ENCODE peak calls at places on chromosomes 13 and 19, in ten cellular contexts. P is GM12892; G is activated naive CD8-positive, alpha-beta T cell treated with anti-CD3 and anti-CD28 coated beads, Interleukin-2, amount 50 U/mL, for 24 hours; Q is HEK293T; O is CD8-positive, alpha-beta T cell; J is anterior cingulate cortex; E is PC-9; N is HT1080; S is A549; Y is RPMI7951. H is an unnamed sample.

GRCh38 chr13:33662392-33662791 is 155.6 kb upstream of the RFC3 start:
- DNase-seq in P (no peak), G (no peak), Q (no peak), O (no peak), J (no peak), E (no peak), N (no peak), S (no peak), Y (no peak), H (no peak)

GRCh38 chr19:41702208-41702651 is 6.2 kb upstream of the CEACAM5 start:
- DNase-seq in P (no peak), G (no peak), Q (no peak), O (no peak), J (no peak), E (no peak), N (peak; percentile 24), S (peak; percentile 85), Y (peak; percentile 68), H (peak; percentile 80)

GRCh38 chr13:32426191-32426980 is 1.5 kb downstream of the N4BP2L1 start:
- DNase-seq in P (no peak), G (peak; percentile 45), Q (no peak), O (no peak), J (peak; percentile 17), E (no peak), N (no peak), S (no peak), Y (peak; percentile 68), H (peak; percentile 43)

GRCh38 chr19:23823952-23824389 is 65.3 kb upstream of the ZNF681 start:
- DNase-seq in P (no peak), G (peak; percentile 2), Q (no peak), O (no peak), J (no peak), E (no peak), N (peak; percentile 28), S (no peak), Y (peak; percentile 34), H (peak; percentile 26)

GRCh38 chr19:35641515-35642151 is at the start of gene ETV2:
- DNase-seq in P (no peak), G (peak; percentile 70), Q (no peak), O (no peak), J (no peak), E (no peak), N (no peak), S (no peak), Y (peak; percentile 26), H (no peak)

GRCh38 chr13:113454936-113455335 is 1.6 kb upstream of the ADPRHL1 start:
- DNase-seq in P (no peak), G (no peak), Q (no peak), O (no peak), J (no peak), E (no peak), N (no peak), S (no peak), Y (no peak), H (no peak)

GRCh38 chr13:101511766-101512165 is 59.3 kb downstream of the ITGBL1 start:
- DNase-seq in P (no peak), G (no peak), Q (no peak), O (no peak), J (no peak), E (no peak), N (no peak), S (no peak), Y (peak; percentile 64), H (no peak)

GRCh38 chr13:27176772-27177171 is 5.2 kb upstream of the USP12 start:
- DNase-seq in P (no peak), G (no peak), Q (no peak), O (no peak), J (no peak), E (no peak), N (no peak), S (no peak), Y (no peak), H (no peak)

GRCh38 chr13:95643814-95644598 is 500 bp downstream of the DZIP1 start:
- DNase-seq in P (no peak), G (peak; percentile 7), Q (peak; percentile 41), O (no peak), J (peak; percentile 49), E (no peak), N (peak; percentile 55), S (peak; percentile 10), Y (peak; percentile 40), H (no peak)

GRCh38 chr13:42497798-42498197 is 76.2 kb upstream of the TNFSF11 start:
- DNase-seq in P (no peak), G (no peak), Q (no peak), O (no peak), J (no peak), E (no peak), N (peak; percentile 88), S (no peak), Y (peak; percentile 56), H (peak; percentile 6)

GRCh38 chr19:2727640-2727944 is 6.4 kb upstream of the DIRAS1 start:
- DNase-seq in P (no peak), G (no peak), Q (no peak), O (no peak), J (no peak), E (peak; percentile 19), N (no peak), S (no peak), Y (peak; percentile 51), H (peak; percentile 91)

GRCh38 chr19:48918801-48919247 is 14.7 kb upstream of the DHDH start:
- DNase-seq in P (no peak), G (no peak), Q (peak; percentile 76), O (no peak), J (no peak), E (no peak), N (peak; percentile 32), S (no peak), Y (peak; percentile 23), H (peak; percentile 51)

GRCh38 chr19:49560358-49560900 is 19.9 kb downstream of the NOSIP start:
- DNase-seq in P (no peak), G (peak; percentile 38), Q (no peak), O (no peak), J (peak; percentile 49), E (no peak), N (no peak), S (no peak), Y (no peak), H (no peak)

GRCh38 chr13:98475521-98475920 is 101.4 kb downstream of the STK24 start:
- DNase-seq in P (no peak), G (no peak), Q (no peak), O (no peak), J (no peak), E (peak; percentile 38), N (no peak), S (no peak), Y (peak; percentile 76), H (no peak)

GRCh38 chr19:49216076-49216475 is 58.5 kb downstream of the TRPM4 start:
- DNase-seq in P (no peak), G (no peak), Q (no peak), O (no peak), J (no peak), E (peak; percentile 53), N (peak; percentile 73), S (no peak), Y (peak; percentile 86), H (peak; percentile 25)

GRCh38 chr13:44276061-44276460 is 97.6 kb upstream of the SERP2 start:
- DNase-seq in P (no peak), G (no peak), Q (no peak), O (no peak), J (no peak), E (no peak), N (no peak), S (no peak), Y (no peak), H (no peak)

GRCh38 chr19:53224606-53225005 is 30.1 kb downstream of the ZNF677 start:
- DNase-seq in P (no peak), G (no peak), Q (no peak), O (no peak), J (no peak), E (no peak), N (no peak), S (no peak), Y (no peak), H (no peak)

GRCh38 chr13:109036091-109036490 is 406.7 kb downstream of the MYO16 start:
- DNase-seq in P (no peak), G (no peak), Q (no peak), O (no peak), J (no peak), E (no peak), N (no peak), S (no peak), Y (no peak), H (no peak)

GRCh38 chr13:48431987-48432615 is 19.2 kb upstream of the LPAR6 start:
- DNase-seq in P (no peak), G (no peak), Q (no peak), O (no peak), J (no peak), E (no peak), N (no peak), S (no peak), Y (peak; percentile 15), H (no peak)

GRCh38 chr13:105969761-105970160 is 565.7 kb downstream of the EFNB2 start:
- DNase-seq in P (no peak), G (no peak), Q (peak; percentile 21), O (no peak), J (no peak), E (no peak), N (no peak), S (no peak), Y (peak; percentile 65), H (peak; percentile 54)

GRCh38 chr19:29999490-29999889 is 57.5 kb downstream of the URI1 start:
- DNase-seq in P (no peak), G (no peak), Q (no peak), O (no peak), J (no peak), E (no peak), N (no peak), S (no peak), Y (no peak), H (no peak)

GRCh38 chr19:54063350-54064078 is at the start of gene VSTM1:
- DNase-seq in P (no peak), G (no peak), Q (no peak), O (no peak), J (no peak), E (no peak), N (no peak), S (no peak), Y (no peak), H (no peak)

GRCh38 chr19:35153701-35154534 is 617 bp upstream of the FXYD5 start:
- DNase-seq in P (peak; percentile 80), G (peak; percentile 81), Q (peak; percentile 50), O (peak; percentile 57), J (no peak), E (peak; percentile 57), N (peak; percentile 36), S (peak; percentile 95), Y (peak; percentile 46), H (no peak)

GRCh38 chr13:35881360-35881759 is 249.8 kb downstream of the DCLK1 start:
- DNase-seq in P (no peak), G (no peak), Q (no peak), O (no peak), J (peak; percentile 46), E (no peak), N (no peak), S (no peak), Y (no peak), H (no peak)

GRCh38 chr13:73335938-73336337 is 277.1 kb downstream of the KLF5 start:
- DNase-seq in P (no peak), G (no peak), Q (no peak), O (no peak), J (no peak), E (no peak), N (no peak), S (no peak), Y (no peak), H (peak; percentile 94)

GRCh38 chr19:3403489-3404323 is 37.3 kb downstream of the NFIC start:
- DNase-seq in P (no peak), G (no peak), Q (no peak), O (no peak), J (peak; percentile 85), E (no peak), N (no peak), S (no peak), Y (peak; percentile 96), H (no peak)

GRCh38 chr19:38385804-38386257 is 2.0 kb downstream of the GGN start:
- DNase-seq in P (no peak), G (no peak), Q (no peak), O (no peak), J (no peak), E (no peak), N (no peak), S (no peak), Y (no peak), H (no peak)

GRCh38 chr13:28147489-28147888 is 9.1 kb downstream of the PAN3 start:
- DNase-seq in P (no peak), G (no peak), Q (no peak), O (no peak), J (no peak), E (no peak), N (no peak), S (no peak), Y (no peak), H (no peak)

H was measured in trophoblast cell.